ENCODE peak calls at places on chromosomes 6 and 20, in seven cellular contexts. J, V, G, E, B, Y and I are unnamed samples.

GRCh38 chr6:7727951-7728854 is 2.3 kb downstream of the BMP6 start:
- DNase-seq in B (no peak), E (no peak), G (peak), V (no peak), Y (peak), J (no peak), I (no peak)

GRCh38 chr6:131490441-131490840 is 82.6 kb upstream of the ARG1 start:
- DNase-seq in G (no peak), V (no peak), Y (no peak), B (no peak), J (no peak), E (no peak), I (no peak)

GRCh38 chr20:24699321-24700165 is 230.1 kb downstream of the SYNDIG1 start:
- DNase-seq in J (no peak), B (no peak), V (no peak), G (no peak), E (no peak), Y (peak), I (no peak)

GRCh38 chr6:36067374-36068011 is 39.9 kb downstream of the MAPK14 start:
- DNase-seq in Y (no peak), B (peak), G (no peak), V (no peak), E (no peak), J (no peak), I (peak)

GRCh38 chr6:67353861-67354260 is 1281.2 kb upstream of the ADGRB3 start:
- DNase-seq in J (no peak), V (no peak), B (no peak), E (no peak), G (no peak), Y (no peak), I (no peak)

GRCh38 chr20:17747431-17747846 is 47.7 kb downstream of the BANF2 start:
- DNase-seq in V (peak), G (no peak), J (peak), B (no peak), Y (no peak), E (no peak), I (peak)

GRCh38 chr20:34703061-34703572 is 1.0 kb upstream of the TP53INP2 start:
- DNase-seq in J (no peak), V (no peak), B (no peak), Y (no peak), E (no peak), G (no peak), I (no peak)

GRCh38 chr20:41408986-41409385 is 42.4 kb upstream of the EMILIN3 start:
- DNase-seq in E (no peak), V (no peak), J (no peak), B (no peak), Y (no peak), G (peak), I (peak)

GRCh38 chr20:8361008-8361652 is 229.1 kb downstream of the PLCB1 start:
- DNase-seq in G (no peak), V (no peak), B (no peak), Y (no peak), E (peak), J (no peak), I (no peak)

GRCh38 chr6:143097224-143097795 is 36.6 kb downstream of the AIG1 start:
- DNase-seq in J (no peak), Y (no peak), V (no peak), G (no peak), B (no peak), E (no peak), I (no peak)

GRCh38 chr6:148617522-148617921 is 129.3 kb upstream of the UST start:
- DNase-seq in J (no peak), G (no peak), V (no peak), Y (no peak), B (no peak), E (no peak), I (no peak)

GRCh38 chr20:3931664-3932063 is 42.5 kb downstream of the PANK2 start:
- DNase-seq in B (no peak), G (no peak), Y (no peak), E (no peak), J (no peak), V (no peak), I (no peak)

GRCh38 chr20:37543828-37544227 is 16.2 kb upstream of the BLCAP start:
- DNase-seq in E (no peak), G (peak), V (peak), Y (no peak), B (no peak), J (no peak), I (peak)

GRCh38 chr20:53579581-53580375 is 13.9 kb downstream of the ZNF217 start:
- DNase-seq in J (no peak), B (no peak), E (no peak), Y (no peak), V (peak), G (no peak), I (peak)

GRCh38 chr6:11616200-11616611 is 78.7 kb downstream of the TMEM170B start:
- DNase-seq in J (no peak), Y (no peak), E (no peak), B (no peak), V (no peak), G (no peak), I (no peak)

GRCh38 chr6:13874191-13874549 is 50.6 kb upstream of the RNF182 start:
- DNase-seq in Y (no peak), G (no peak), J (no peak), V (no peak), E (no peak), B (no peak), I (no peak)

GRCh38 chr6:36550473-36551000 is 3.3 kb upstream of the STK38 start:
- DNase-seq in E (no peak), B (no peak), G (no peak), V (no peak), Y (no peak), J (no peak), I (no peak)

GRCh38 chr6:136522636-136523035 is 27.6 kb downstream of the MAP7 start:
- DNase-seq in G (no peak), B (no peak), J (no peak), Y (no peak), V (no peak), E (no peak), I (no peak)

GRCh38 chr20:25282796-25283195 is 34.9 kb downstream of the PYGB start:
- DNase-seq in J (no peak), Y (peak), B (no peak), E (no peak), V (no peak), G (no peak), I (no peak)

GRCh38 chr20:21557246-21557982 is 43.5 kb upstream of the NKX2-2 start:
- DNase-seq in B (no peak), J (no peak), E (no peak), Y (no peak), V (no peak), G (no peak), I (no peak)

GRCh38 chr6:38404355-38404754 is 235.4 kb downstream of the BTBD9 start:
- DNase-seq in Y (no peak), B (no peak), J (no peak), V (peak), G (no peak), E (peak), I (peak)

GRCh38 chr6:169990095-169991030 is 238.9 kb downstream of the ERMARD start:
- DNase-seq in J (no peak), V (no peak), Y (no peak), E (no peak), G (no peak), B (no peak), I (peak)

GRCh38 chr6:8301502-8301901 is 133.8 kb downstream of the SLC35B3 start:
- DNase-seq in B (no peak), E (no peak), V (no peak), G (no peak), Y (no peak), J (no peak), I (no peak)

GRCh38 chr6:167720456-167721285 is 106.0 kb upstream of the AFDN start:
- DNase-seq in E (no peak), Y (no peak), B (no peak), J (no peak), G (no peak), V (no peak), I (no peak)

GRCh38 chr6:163711615-163712568 is 297.4 kb downstream of the QKI start:
- DNase-seq in J (no peak), V (peak), B (no peak), G (peak), E (peak), Y (no peak), I (no peak)

GRCh38 chr6:166627039-166627874 is at the start of gene RPS6KA2:
- DNase-seq in E (peak), Y (peak), B (peak), V (peak), G (peak), J (peak), I (peak)

GRCh38 chr6:135667694-135668455 is 170.3 kb upstream of the AHI1 start:
- DNase-seq in V (no peak), G (no peak), E (no peak), J (no peak), B (no peak), Y (no peak), I (peak)

GRCh38 chr20:53582574-53583351 is 10.9 kb downstream of the ZNF217 start:
- DNase-seq in Y (no peak), G (peak), B (no peak), V (peak), J (no peak), E (no peak), I (peak)

GRCh38 chr20:38631155-38632022 is 29.8 kb downstream of the ARHGAP40 start:
- DNase-seq in B (no peak), V (no peak), E (no peak), J (no peak), G (no peak), Y (no peak), I (no peak)

GRCh38 chr6:33248643-33248931 is 23.1 kb downstream of the VPS52 start:
- DNase-seq in Y (no peak), J (no peak), E (no peak), B (no peak), G (no peak), V (no peak), I (no peak)

GRCh38 chr6:27862396-27863061 is 49.7 kb downstream of the OR2B2 start:
- DNase-seq in E (no peak), V (peak), Y (peak), G (no peak), B (no peak), J (no peak), I (no peak)
- H2AFZ ChIP-seq in E (no peak), V (no peak), Y (peak), G (no peak), B (no peak), J (peak), I (no peak)

GRCh38 chr6:126040394-126040793 is 54.1 kb downstream of the TRMT11 start:
- DNase-seq in G (no peak), E (no peak), V (no peak), B (no peak), Y (no peak), J (no peak), I (no peak)

GRCh38 chr6:126039284-126039683 is 52.9 kb downstream of the TRMT11 start:
- DNase-seq in J (no peak), Y (no peak), B (no peak), E (no peak), V (no peak), G (no peak), I (no peak)

GRCh38 chr6:126040826-126041225 is 54.5 kb downstream of the TRMT11 start:
- DNase-seq in B (no peak), Y (no peak), E (no peak), G (no peak), V (peak), J (no peak), I (peak)

GRCh38 chr6:126035764-126036163 is 49.4 kb downstream of the TRMT11 start:
- DNase-seq in Y (no peak), E (no peak), B (no peak), V (no peak), G (no peak), J (no peak), I (no peak)

DNA sequence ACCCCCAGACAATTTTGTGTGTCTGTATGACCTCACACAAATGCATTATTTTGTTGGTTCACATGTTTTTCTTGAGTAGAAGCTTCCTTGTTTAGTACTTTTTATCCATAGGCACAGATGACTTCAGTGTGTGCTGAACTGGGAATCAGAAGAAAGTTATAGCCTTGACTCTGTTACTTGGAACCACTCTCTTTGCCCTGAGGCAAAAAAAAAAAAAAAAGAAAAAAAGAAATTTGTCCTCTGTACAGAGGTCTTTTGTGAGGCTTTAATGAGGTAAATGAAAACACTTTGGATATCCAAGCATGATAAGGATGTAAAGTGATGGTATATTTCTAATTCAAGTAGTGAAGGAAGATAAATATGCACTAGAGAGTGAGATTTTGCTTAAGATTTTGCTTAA is 51.9 kb downstream of the TRMT11 start:
- DNase-seq in E (no peak), J (no peak), G (no peak), B (no peak), V (no peak), Y (no peak), I (no peak)
- TF ChIP-seq MAX in E (no peak), J (no peak), G (no peak), B (no peak), V (no peak), Y (no peak), I (no peak)

DNA sequence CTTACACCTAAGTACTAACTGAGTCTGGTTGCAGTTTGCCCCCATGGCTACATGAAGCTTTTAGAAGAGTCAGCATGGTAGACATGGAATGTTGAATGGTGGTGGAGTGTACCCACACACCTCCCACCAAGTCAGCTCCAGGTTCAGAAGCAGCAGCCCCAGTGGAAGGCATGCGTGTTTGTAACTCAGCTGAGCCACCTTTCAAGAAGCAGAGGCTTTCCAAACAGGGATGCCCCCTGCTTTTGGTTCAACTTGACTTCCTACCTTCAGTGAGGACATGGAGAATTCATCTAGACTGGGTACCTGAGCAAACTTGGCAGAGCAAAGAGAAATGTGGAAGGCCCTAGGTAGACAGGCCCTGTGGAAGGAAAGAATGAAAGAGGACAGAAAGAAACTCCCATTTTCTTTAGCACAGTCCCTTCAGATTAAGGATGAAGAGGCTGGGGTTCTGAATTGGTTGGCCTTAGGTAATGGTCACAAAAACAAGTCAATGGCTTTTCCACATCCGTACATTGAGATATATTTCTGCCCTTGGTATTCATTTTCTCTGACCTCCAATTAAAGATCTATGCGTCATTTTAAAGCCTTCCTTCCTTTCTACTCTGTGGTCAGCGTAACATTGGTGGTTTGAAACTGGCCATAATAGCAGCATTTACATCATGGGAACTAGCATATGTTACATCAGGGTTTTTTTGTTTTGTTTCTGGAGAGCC is 53.2 kb downstream of the HFE start:
- DNase-seq in G (no peak), B (no peak), J (no peak), V (no peak), E (no peak), Y (no peak), I (peak)
- H3K27ac ChIP-seq in G (no peak), B (peak), J (no peak), V (no peak), E (no peak), Y (no peak), I (no peak)

DNA sequence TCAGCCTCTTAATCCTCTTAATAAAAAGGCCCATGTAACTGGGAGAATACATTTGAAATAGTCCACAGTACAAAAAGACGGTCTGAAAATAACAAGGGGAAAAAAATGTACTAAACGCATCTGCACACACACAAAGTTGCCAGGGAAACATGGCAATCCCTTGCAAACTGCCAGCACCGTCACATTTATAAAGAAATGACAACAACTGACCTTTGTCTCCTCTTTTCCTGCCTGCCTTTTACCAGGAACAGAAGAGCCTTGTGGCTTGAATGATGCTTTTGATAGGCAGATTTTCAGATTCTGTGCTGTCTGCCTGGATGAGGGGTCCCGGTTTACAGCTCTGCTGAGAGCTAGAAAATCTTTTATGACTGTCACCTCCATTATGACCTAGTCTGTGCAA is 308.6 kb upstream of the ZFP64 start:
- DNase-seq in G (no peak), J (no peak), E (no peak), B (no peak), V (no peak), Y (no peak), I (peak)
- H2AFZ ChIP-seq in G (no peak), J (no peak), E (no peak), B (no peak), V (no peak), Y (no peak), I (peak)